ENCODE peak calls at places on chromosome 3, in eight cellular contexts. D is tibial nerve, B is ovary, L is A549, R is sigmoid colon, Q is H1, A is suprapubic skin, F is stomach. H is an unnamed sample.
A peak's percentile ranks its signal among the peaks of the same experiment; 100 is the strongest.

GRCh38 chr3:194536883-194537637 is 50.3 kb upstream of the ATP13A3 start:
- DNase-seq in D (peak; percentile 17), B (peak; percentile 20), L (no peak), R (peak; percentile 75), Q (no peak), A (no peak), F (peak; percentile 80), H (peak; percentile 89)

GRCh38 chr3:42101481-42101880 is 10.3 kb downstream of the TRAK1 start:
- DNase-seq in D (no peak), B (no peak), L (no peak), R (no peak), Q (no peak), A (no peak), F (no peak), H (no peak)

GRCh38 chr3:155701882-155702465 is 42.9 kb downstream of the PLCH1 start:
- DNase-seq in D (peak; percentile 43), B (no peak), L (peak; percentile 36), R (no peak), Q (no peak), A (no peak), F (no peak), H (no peak)

GRCh38 chr3:195907730-195908438 is 467 bp downstream of the TNK2 start:
- DNase-seq in D (no peak), B (no peak), L (peak; percentile 20), R (peak; percentile 76), Q (no peak), A (no peak), F (peak; percentile 51), H (peak; percentile 71)

GRCh38 chr3:160403796-160404510 is 4.5 kb downstream of the SMC4 start:
- DNase-seq in D (no peak), B (no peak), L (no peak), R (no peak), Q (no peak), A (no peak), F (no peak), H (no peak)

GRCh38 chr3:197546307-197547085 is 9.3 kb downstream of the BDH1 start:
- DNase-seq in D (no peak), B (no peak), L (no peak), R (no peak), Q (no peak), A (no peak), F (no peak), H (no peak)

GRCh38 chr3:63015614-63016016 is 140.4 kb upstream of the CADPS start:
- DNase-seq in D (no peak), B (no peak), L (no peak), R (no peak), Q (peak; percentile 74), A (no peak), F (no peak), H (no peak)

GRCh38 chr3:31979006-31979697 is 1.9 kb downstream of the OSBPL10 start:
- DNase-seq in D (no peak), B (no peak), L (no peak), R (no peak), Q (no peak), A (no peak), F (no peak), H (no peak)

GRCh38 chr3:127088511-127089430 is 104.2 kb upstream of the PRR23E start:
- DNase-seq in D (no peak), B (no peak), L (no peak), R (no peak), Q (no peak), A (no peak), F (no peak), H (no peak)
- TF ChIP-seq EP300 in D (no peak), B (no peak), L (no peak), R (no peak), Q (no peak), A (no peak), F (no peak), H (no peak)

DNA sequence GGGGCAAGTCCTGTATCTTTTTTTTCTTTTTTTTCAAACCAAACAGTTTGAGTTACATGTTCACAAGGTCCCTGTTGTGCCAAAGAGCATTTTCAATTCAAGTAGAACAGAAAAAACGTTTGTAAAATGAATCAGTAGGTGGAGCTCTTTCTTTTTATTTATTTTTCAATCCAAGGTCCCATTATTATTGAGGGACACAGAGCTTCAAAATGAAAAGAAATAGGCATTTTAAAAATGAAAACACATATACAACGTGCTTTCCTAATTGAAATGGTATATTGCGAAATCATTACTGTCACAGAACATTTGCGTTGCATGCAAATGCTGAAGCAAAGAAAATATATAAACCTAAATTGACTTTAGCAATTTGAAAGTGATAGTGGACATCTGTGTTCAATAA is 711.0 kb downstream of the MECOM start:
- DNase-seq in D (no peak), B (no peak), L (no peak), R (no peak), Q (no peak), A (no peak), F (no peak), H (no peak)
- TF ChIP-seq EP300 in D (no peak), B (no peak), L (no peak), R (no peak), Q (no peak), A (no peak), F (no peak), H (no peak)

GRCh38 chr3:16086690-16087089 is 87.8 kb upstream of the GALNT15 start:
- DNase-seq in D (no peak), B (no peak), L (no peak), R (no peak), Q (no peak), A (no peak), F (no peak), H (no peak)

GRCh38 chr3:16085884-16086608 is 88.4 kb upstream of the GALNT15 start:
- DNase-seq in D (peak; percentile 76), B (peak; percentile 87), L (no peak), R (peak; percentile 84), Q (no peak), A (no peak), F (no peak), H (no peak)

GRCh38 chr3:16084887-16085286 is 89.6 kb upstream of the GALNT15 start:
- DNase-seq in D (no peak), B (no peak), L (no peak), R (no peak), Q (no peak), A (no peak), F (no peak), H (no peak)

GRCh38 chr3:16088496-16088895 is 86.0 kb upstream of the GALNT15 start:
- DNase-seq in D (no peak), B (no peak), L (no peak), R (no peak), Q (no peak), A (no peak), F (no peak), H (no peak)

GRCh38 chr3:16085410-16085809 is 89.1 kb upstream of the GALNT15 start:
- DNase-seq in D (no peak), B (no peak), L (no peak), R (no peak), Q (no peak), A (no peak), F (no peak), H (no peak)
- TF ChIP-seq EP300 in D (peak; percentile 15), B (no peak), L (no peak), R (no peak), Q (no peak), A (no peak), F (no peak), H (no peak)

DNA sequence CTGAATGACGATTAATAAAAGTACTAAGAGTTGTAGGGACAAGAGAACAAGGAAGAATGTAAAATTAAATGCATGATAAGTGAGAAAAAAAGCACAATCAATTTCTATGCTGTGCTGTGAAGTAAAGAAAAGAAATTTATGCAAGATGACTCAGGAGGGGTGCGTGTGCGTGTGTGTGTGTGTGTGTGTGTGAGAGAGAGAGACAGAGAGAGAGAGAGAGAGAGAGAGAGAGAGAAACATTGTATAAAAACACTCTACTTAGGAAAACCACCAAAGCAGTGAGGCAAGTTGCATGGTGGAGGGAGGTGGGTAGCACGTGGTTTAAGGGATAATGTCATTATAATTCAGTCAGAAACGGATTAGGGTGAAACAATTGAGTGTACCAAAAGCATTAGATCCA is 580.7 kb upstream of the ALCAM start:
- DNase-seq in D (no peak), B (no peak), L (no peak), R (no peak), Q (no peak), A (no peak), F (no peak), H (no peak)
- TF ChIP-seq EP300 in D (no peak), B (no peak), L (no peak), R (no peak), Q (no peak), A (no peak), F (no peak), H (no peak)

H was measured in transverse colon.